ENCODE peak calls at places on chromosome 21, in seven cellular contexts. H, G, X, K, Z, U and Y are unnamed samples.

GRCh38 chr21:37871121-37871862 is 45.0 kb downstream of the KCNJ6 start:
- DNase-seq in H (no peak), G (no peak), X (no peak), K (no peak), Z (no peak), U (no peak), Y (no peak)

GRCh38 chr21:40936151-40936550 is 89.2 kb upstream of the DSCAM start:
- DNase-seq in H (no peak), G (no peak), X (no peak), K (no peak), Z (no peak), U (no peak), Y (no peak)

GRCh38 chr21:32094792-32095191 is 184.1 kb downstream of the MIS18A start:
- DNase-seq in H (no peak), G (no peak), X (no peak), K (no peak), Z (no peak), U (no peak), Y (peak)

GRCh38 chr21:35038772-35039145 is 10.3 kb downstream of the RUNX1 start:
- DNase-seq in H (no peak), G (no peak), X (no peak), K (no peak), Z (no peak), U (no peak), Y (no peak)

GRCh38 chr21:35394049-35394448 is 344.9 kb upstream of the RUNX1 start:
- DNase-seq in H (no peak), G (no peak), X (no peak), K (no peak), Z (no peak), U (no peak), Y (no peak)

GRCh38 chr21:25350056-25350455 is 257.2 kb downstream of the MRPL39 start:
- DNase-seq in H (no peak), G (no peak), X (peak), K (no peak), Z (peak), U (no peak), Y (no peak)

GRCh38 chr21:15289896-15290841 is 225.4 kb upstream of the NRIP1 start:
- DNase-seq in H (peak), G (peak), X (peak), K (no peak), Z (no peak), U (no peak), Y (peak)

GRCh38 chr21:38853421-38853919 is 47.7 kb downstream of the ETS2 start:
- DNase-seq in H (no peak), G (no peak), X (no peak), K (no peak), Z (peak), U (peak), Y (peak)

GRCh38 chr21:17003763-17004373 is 509.0 kb upstream of the CXADR start:
- DNase-seq in H (no peak), G (no peak), X (no peak), K (no peak), Z (peak), U (peak), Y (no peak)

GRCh38 chr21:33644383-33645074 is 2.2 kb downstream of the ITSN1 start:
- DNase-seq in H (no peak), G (no peak), X (no peak), K (no peak), Z (no peak), U (no peak), Y (no peak)

GRCh38 chr21:42221581-42222345 is 2.8 kb downstream of the ABCG1 start:
- DNase-seq in H (no peak), G (no peak), X (peak), K (no peak), Z (no peak), U (peak), Y (no peak)

GRCh38 chr21:21029159-21029558 is 30.9 kb downstream of the NCAM2 start:
- DNase-seq in H (no peak), G (no peak), X (no peak), K (no peak), Z (no peak), U (peak), Y (no peak)

GRCh38 chr21:28826569-28826968 is 166.1 kb downstream of the LTN1 start:
- DNase-seq in H (no peak), G (no peak), X (no peak), K (no peak), Z (no peak), U (no peak), Y (no peak)

GRCh38 chr21:36916718-36917117 is 49.8 kb downstream of the HLCS start:
- DNase-seq in H (no peak), G (no peak), X (no peak), K (no peak), Z (no peak), U (no peak), Y (no peak)

GRCh38 chr21:31117046-31117916 is 79.0 kb upstream of the KRTAP19-8 start:
- DNase-seq in H (no peak), G (no peak), X (no peak), K (no peak), Z (peak), U (peak), Y (no peak)

GRCh38 chr21:42614811-42615342 is 38.5 kb upstream of the PDE9A start:
- DNase-seq in H (no peak), G (no peak), X (no peak), K (no peak), Z (peak), U (no peak), Y (peak)

GRCh38 chr21:17513214-17514123 is 626 bp downstream of the CXADR start:
- DNase-seq in H (no peak), G (peak), X (peak), K (peak), Z (no peak), U (no peak), Y (peak)

GRCh38 chr21:44618909-44619308 is 7.0 kb downstream of the KRTAP10-8 start:
- DNase-seq in H (no peak), G (no peak), X (no peak), K (no peak), Z (no peak), U (no peak), Y (no peak)

GRCh38 chr21:33980276-33980916 is 64.8 kb upstream of the ATP5PO start:
- DNase-seq in H (no peak), G (no peak), X (no peak), K (no peak), Z (no peak), U (no peak), Y (no peak)

GRCh38 chr21:37916795-37917142 is 512 bp upstream of the KCNJ6 start:
- DNase-seq in H (no peak), G (no peak), X (peak), K (no peak), Z (peak), U (no peak), Y (no peak)

GRCh38 chr21:27813750-27814149 is 846.9 kb upstream of the ADAMTS5 start:
- DNase-seq in H (peak), G (no peak), X (no peak), K (peak), Z (no peak), U (no peak), Y (peak)

GRCh38 chr21:26769613-26770188 is 75.5 kb downstream of the ADAMTS1 start:
- DNase-seq in H (no peak), G (no peak), X (peak), K (no peak), Z (peak), U (no peak), Y (peak)

GRCh38 chr21:27339902-27340301 is 373.0 kb upstream of the ADAMTS5 start:
- DNase-seq in H (no peak), G (no peak), X (no peak), K (no peak), Z (no peak), U (no peak), Y (no peak)